ENCODE peak calls at places on chromosome 13, in four cellular contexts. K is suprapubic skin, N is Peyer's patch, M is body of pancreas. Z is an unnamed sample.

GRCh38 chr13:30169442-30169841 is 137.9 kb downstream of the KATNAL1 start:
- DNase-seq in M (no peak), K (peak; percentile 0), N (no peak), Z (no peak)

GRCh38 chr13:30908416-30908980 is 2.4 kb downstream of the MEDAG start:
- DNase-seq in K (no peak), M (no peak), N (no peak), Z (no peak)

GRCh38 chr13:114105351-114106225 is 26.8 kb downstream of the RASA3 start:
- DNase-seq in K (peak; percentile 57), M (peak; percentile 10), N (peak; percentile 42), Z (peak; percentile 77)

GRCh38 chr13:113608246-113608635 is 23.7 kb downstream of the TFDP1 start:
- DNase-seq in M (no peak), N (no peak), K (no peak), Z (no peak)

GRCh38 chr13:97528518-97528917 is 94.5 kb downstream of the RAP2A start:
- DNase-seq in M (no peak), N (no peak), K (no peak), Z (no peak)

GRCh38 chr13:41746259-41746658 is 214.7 kb downstream of the VWA8 start:
- DNase-seq in N (no peak), M (no peak), K (no peak), Z (no peak)

GRCh38 chr13:48266967-48267639 is 34.1 kb downstream of the ITM2B start:
- DNase-seq in N (no peak), M (no peak), K (no peak), Z (no peak)

GRCh38 chr13:32309812-32310706 is 5.1 kb downstream of the ZAR1L start:
- DNase-seq in N (no peak), K (no peak), M (no peak), Z (no peak)

GRCh38 chr13:35499131-35500051 is 22.9 kb upstream of the MAB21L1 start:
- DNase-seq in N (no peak), M (no peak), K (no peak), Z (no peak)

GRCh38 chr13:50129065-50129922 is 114.0 kb downstream of the KCNRG start:
- DNase-seq in N (no peak), M (no peak), K (no peak), Z (no peak)

GRCh38 chr13:52849727-52850395 is 1.4 kb upstream of the PCDH8 start:
- DNase-seq in N (no peak), M (no peak), K (no peak), Z (no peak)

GRCh38 chr13:30623392-30623791 is 5.7 kb downstream of the USPL1 start:
- DNase-seq in N (no peak), M (no peak), K (no peak), Z (no peak)

GRCh38 chr13:79966039-79966438 is 374.9 kb downstream of the SPRY2 start:
- DNase-seq in K (no peak), N (no peak), M (no peak), Z (no peak)

GRCh38 chr13:104057851-104058250 is 991.6 kb upstream of the SLC10A2 start:
- DNase-seq in M (no peak), N (no peak), K (no peak), Z (no peak)

GRCh38 chr13:108609353-108609752 is 20.1 kb upstream of the MYO16 start:
- DNase-seq in N (no peak), K (no peak), M (no peak), Z (no peak)

GRCh38 chr13:102856603-102857002 is 10.8 kb downstream of the ERCC5 start:
- DNase-seq in M (peak; percentile 33), N (no peak), K (no peak), Z (no peak)

GRCh38 chr13:26025196-26025595 is 26.6 kb downstream of the SHISA2 start:
- DNase-seq in M (no peak), N (no peak), K (no peak), Z (no peak)

GRCh38 chr13:104869501-104869900 is 1666.0 kb downstream of the EFNB2 start:
- DNase-seq in K (no peak), N (no peak), M (no peak), Z (no peak)

GRCh38 chr13:82879921-82880320 is 1002.4 kb downstream of the SLITRK1 start:
- DNase-seq in M (no peak), N (no peak), K (no peak), Z (no peak)

GRCh38 chr13:75482070-75482819 is at the start of gene TBC1D4:
- DNase-seq in K (peak; percentile 90), N (peak; percentile 90), M (peak; percentile 84), Z (peak; percentile 96)

GRCh38 chr13:75482820-75483079 is 781 bp upstream of the TBC1D4 start:
- DNase-seq in N (no peak), M (no peak), K (no peak), Z (no peak)

GRCh38 chr13:75479102-75479501 is 2.9 kb downstream of the TBC1D4 start:
- DNase-seq in M (no peak), K (no peak), N (no peak), Z (no peak)

GRCh38 chr13:75481176-75482069 is 546 bp downstream of the TBC1D4 start:
- DNase-seq in M (peak; percentile 34), K (peak; percentile 75), N (peak; percentile 48), Z (peak; percentile 88)

GRCh38 chr13:75480691-75481175 is 1.2 kb downstream of the TBC1D4 start:
- DNase-seq in K (peak; percentile 77), N (peak; percentile 64), M (peak; percentile 84), Z (peak; percentile 75)
- TF ChIP-seq POLR2A in K (no peak), N (no peak), M (peak; percentile 72), Z (no peak)

DNA sequence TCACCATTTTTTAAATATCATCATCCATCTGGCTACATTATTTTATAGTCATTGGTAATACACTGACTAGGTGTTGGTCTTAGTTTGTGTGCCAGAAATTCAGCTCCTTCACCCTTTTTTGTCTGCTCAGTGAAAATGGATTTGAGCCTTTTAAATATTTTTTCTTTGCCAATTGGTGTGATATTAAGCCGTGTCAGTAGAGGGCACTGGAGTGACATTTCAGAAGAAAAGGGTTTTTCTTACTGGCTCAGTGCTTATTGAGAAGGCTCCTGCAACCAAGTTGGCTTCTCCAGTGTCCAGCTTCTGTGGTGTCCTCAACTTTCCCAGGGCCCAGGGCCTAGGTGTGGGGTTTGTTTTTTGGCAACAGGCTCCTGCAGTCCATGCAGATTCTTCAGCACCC is 546.6 kb downstream of the DACH1 start:
- DNase-seq in M (no peak), K (no peak), N (no peak), Z (no peak)
- TF ChIP-seq CTCF in M (peak; percentile 28), K (no peak), N (peak; percentile 74), Z (no peak)

GRCh38 chr13:94123543-94123942 is 355.9 kb downstream of the DCT start:
- DNase-seq in M (no peak), K (no peak), N (no peak), Z (no peak)

GRCh38 chr13:94121686-94122085 is 357.8 kb downstream of the DCT start:
- DNase-seq in N (peak; percentile 49), M (no peak), K (no peak), Z (no peak)

GRCh38 chr13:94120878-94121277 is 358.6 kb downstream of the DCT start:
- DNase-seq in N (no peak), K (no peak), M (no peak), Z (no peak)

GRCh38 chr13:94122300-94122699 is 357.2 kb downstream of the DCT start:
- DNase-seq in K (no peak), M (no peak), N (no peak), Z (no peak)

DNA sequence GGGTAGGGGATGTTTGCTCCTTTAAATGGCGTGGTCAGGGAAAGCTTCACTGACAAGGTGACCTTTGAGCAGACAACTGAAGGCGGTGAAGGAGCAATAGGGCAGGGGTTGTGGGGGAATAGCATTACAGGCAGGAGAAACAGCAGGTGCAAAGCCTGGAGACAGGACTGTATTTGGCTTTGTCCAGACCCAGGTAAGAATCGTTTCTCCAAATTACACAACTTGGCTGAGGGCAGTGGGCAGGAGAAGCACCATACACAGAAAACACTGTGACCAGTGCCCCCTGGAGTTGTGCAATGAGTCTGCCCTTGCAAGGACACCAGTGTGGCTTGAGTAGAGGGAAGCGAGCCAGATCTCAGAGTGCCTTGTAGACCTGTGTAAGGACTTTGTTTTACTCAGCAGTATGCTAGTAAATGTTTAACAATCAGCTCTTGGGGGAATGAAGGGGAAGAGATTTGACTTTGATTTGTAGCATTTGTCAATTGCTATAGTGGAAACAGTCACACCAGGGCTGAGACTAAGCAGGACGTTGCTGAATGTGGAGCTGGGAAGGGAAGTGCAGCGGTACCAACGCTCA is 360.0 kb downstream of the DCT start:
- DNase-seq in K (no peak), N (peak; percentile 79), M (peak; percentile 51), Z (no peak)
- TF ChIP-seq POLR2A in K (no peak), N (peak; percentile 41), M (no peak), Z (no peak)

DNA sequence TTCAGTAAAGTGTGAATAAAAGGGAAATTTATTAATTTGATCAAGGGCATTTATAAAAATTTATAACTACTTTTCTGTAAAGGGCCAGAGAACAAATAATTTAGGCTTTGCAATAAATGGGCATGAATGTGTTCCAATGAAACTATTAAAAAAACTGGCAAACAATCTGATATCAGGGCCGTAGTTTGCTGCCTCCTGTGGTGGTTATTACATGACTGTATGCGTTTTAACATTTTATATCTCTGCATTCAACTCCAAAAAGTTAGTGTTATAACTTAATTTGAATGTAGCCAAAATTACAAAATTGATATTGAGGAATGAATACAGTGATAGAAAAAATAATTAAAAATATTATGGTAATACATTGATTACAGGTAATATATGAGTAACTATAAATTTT is 80.5 kb upstream of the POSTN start:
- DNase-seq in N (no peak), K (no peak), M (no peak), Z (no peak)
- TF ChIP-seq CTCF in N (no peak), K (no peak), M (no peak), Z (no peak)

DNA sequence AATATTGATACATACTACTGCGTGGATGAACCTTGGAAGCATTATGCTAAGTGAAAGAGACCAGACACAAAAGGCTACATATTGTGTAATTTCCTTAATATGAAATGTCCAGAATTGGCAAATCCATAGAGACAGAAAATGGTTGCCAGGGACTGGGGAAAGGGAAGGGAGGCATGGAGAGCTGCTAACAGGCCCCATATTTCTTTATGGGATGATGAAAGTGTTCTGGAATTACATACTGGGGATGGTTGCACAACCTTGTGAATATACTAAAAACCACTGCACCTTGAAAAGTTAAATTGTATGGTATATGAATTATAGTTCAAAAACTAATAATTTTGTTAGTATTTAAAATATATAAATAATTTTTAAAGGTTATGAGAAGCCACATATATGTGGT is 3.6 kb downstream of the IFT88 start:
- DNase-seq in N (no peak), M (no peak), K (no peak), Z (no peak)
- TF ChIP-seq POLR2A in N (no peak), M (no peak), K (no peak), Z (no peak)

DNA sequence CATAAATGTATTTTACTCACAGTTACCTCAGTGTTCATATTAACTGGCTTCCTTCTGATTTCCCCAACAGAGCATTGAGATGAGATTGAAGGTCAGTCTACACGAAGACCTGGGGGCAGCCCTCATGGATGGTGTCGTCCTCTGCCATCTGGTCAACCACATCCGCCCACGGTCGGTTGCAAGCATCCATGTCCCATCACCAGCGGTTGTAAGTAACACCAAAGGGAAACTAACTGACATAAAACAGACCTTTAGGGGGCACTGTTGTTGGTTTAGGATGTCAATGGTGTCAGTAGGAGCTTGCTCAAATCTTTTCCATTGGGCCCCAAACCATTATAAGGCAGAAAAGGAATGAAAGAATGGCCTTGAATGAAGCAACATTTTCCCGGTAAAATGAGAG is 68.2 kb downstream of the ESD start:
- DNase-seq in K (no peak), N (no peak), M (no peak), Z (no peak)
- TF ChIP-seq CTCF in K (no peak), N (peak; percentile 15), M (no peak), Z (no peak)

Z was measured in lower leg skin.